ENCODE peak calls at places on chromosomes 16 and 17, in seven cellular contexts. Y is A549, Q is HCT116, V is HepG2, P is GM23338, Z is Panc1, D is SK-N-SH. I is an unnamed sample.

GRCh38 chr16:84326545-84326944 is 31.9 kb downstream of the WFDC1 start:
- DNase-seq in Y (no peak), Q (no peak), V (no peak), P (no peak), Z (no peak), D (no peak), I (no peak)

GRCh38 chr16:2483160-2483559 is 8.2 kb downstream of the TBC1D24 start:
- DNase-seq in Y (no peak), Q (no peak), V (no peak), P (no peak), Z (no peak), D (peak; percentile 78), I (no peak)

GRCh38 chr16:8583712-8584111 is 6.6 kb downstream of the TMEM114 start:
- DNase-seq in Y (no peak), Q (peak; percentile 43), V (no peak), P (peak; percentile 53), Z (no peak), D (no peak), I (no peak)

GRCh38 chr17:9219631-9220415 is 198.5 kb downstream of the NTN1 start:
- DNase-seq in Y (no peak), Q (no peak), V (no peak), P (no peak), Z (no peak), D (no peak), I (no peak)

GRCh38 chr16:87297918-87298631 is 19.1 kb downstream of the C16orf95 start:
- DNase-seq in Y (no peak), Q (no peak), V (peak; percentile 54), P (peak; percentile 92), Z (no peak), D (peak; percentile 73), I (no peak)

GRCh38 chr16:31386157-31386984 is 6.8 kb upstream of the ITGAD start:
- DNase-seq in Y (peak; percentile 49), Q (peak; percentile 54), V (no peak), P (peak; percentile 62), Z (peak; percentile 33), D (no peak), I (no peak)

GRCh38 chr17:67128700-67129099 is 84.3 kb downstream of the CACNG1 start:
- DNase-seq in Y (no peak), Q (no peak), V (no peak), P (no peak), Z (no peak), D (no peak), I (no peak)

GRCh38 chr16:53817117-53817516 is 113.2 kb downstream of the FTO start:
- DNase-seq in Y (peak; percentile 82), Q (peak; percentile 37), V (no peak), P (no peak), Z (peak; percentile 73), D (no peak), I (no peak)

GRCh38 chr17:31394544-31394943 is 3.1 kb downstream of the RAB11FIP4 start:
- DNase-seq in Y (peak; percentile 46), Q (no peak), V (peak; percentile 56), P (peak; percentile 87), Z (no peak), D (no peak), I (peak; percentile 39)

GRCh38 chr17:50210249-50211225 is 9.1 kb upstream of the COL1A1 start:
- DNase-seq in Y (peak; percentile 54), Q (no peak), V (peak; percentile 77), P (peak; percentile 72), Z (no peak), D (peak; percentile 75), I (no peak)

GRCh38 chr16:2428051-2428786 is 1.0 kb upstream of the CCNF start:
- DNase-seq in Y (peak; percentile 44), Q (no peak), V (no peak), P (peak; percentile 58), Z (no peak), D (peak; percentile 68), I (no peak)

GRCh38 chr17:1718362-1719165 is 5.9 kb upstream of the WDR81 start:
- DNase-seq in Y (no peak), Q (no peak), V (no peak), P (no peak), Z (no peak), D (no peak), I (no peak)

GRCh38 chr17:17237026-17237799 is at the start of gene FLCN:
- DNase-seq in Y (peak; percentile 91), Q (peak; percentile 81), V (peak; percentile 73), P (peak; percentile 84), Z (peak; percentile 70), D (peak; percentile 96), I (peak; percentile 52)

GRCh38 chr16:81553080-81553813 is 108.6 kb downstream of the CMIP start:
- DNase-seq in Y (no peak), Q (no peak), V (peak; percentile 91), P (no peak), Z (no peak), D (peak; percentile 48), I (no peak)

GRCh38 chr16:22353188-22353919 is 21.1 kb downstream of the CDR2 start:
- DNase-seq in Y (peak; percentile 54), Q (peak; percentile 19), V (peak; percentile 66), P (peak; percentile 52), Z (no peak), D (no peak), I (peak; percentile 67)

GRCh38 chr16:85448557-85449194 is 164.4 kb upstream of the GSE1 start:
- DNase-seq in Y (no peak), Q (no peak), V (peak; percentile 79), P (no peak), Z (no peak), D (peak; percentile 86), I (no peak)

GRCh38 chr17:59762022-59762825 is 54.8 kb downstream of the VMP1 start:
- DNase-seq in Y (peak; percentile 59), Q (peak; percentile 75), V (no peak), P (no peak), Z (no peak), D (no peak), I (no peak)

GRCh38 chr17:56679148-56679766 is 85.8 kb downstream of the NOG start:
- DNase-seq in Y (peak; percentile 23), Q (peak; percentile 15), V (peak; percentile 15), P (peak; percentile 73), Z (no peak), D (peak; percentile 68), I (peak; percentile 11)

GRCh38 chr16:58098207-58099096 is 30.7 kb downstream of the CFAP20 start:
- DNase-seq in Y (peak; percentile 21), Q (no peak), V (no peak), P (no peak), Z (no peak), D (no peak), I (no peak)

GRCh38 chr17:45129426-45129939 is 2.8 kb downstream of the PLCD3 start:
- DNase-seq in Y (peak; percentile 77), Q (no peak), V (peak; percentile 89), P (no peak), Z (no peak), D (no peak), I (no peak)

GRCh38 chr16:16080465-16081065 is 131.1 kb downstream of the ABCC1 start:
- DNase-seq in Y (no peak), Q (no peak), V (no peak), P (no peak), Z (no peak), D (no peak), I (no peak)

GRCh38 chr16:54647731-54648221 is 282.9 kb upstream of the IRX5 start:
- DNase-seq in Y (no peak), Q (no peak), V (no peak), P (no peak), Z (no peak), D (no peak), I (no peak)

GRCh38 chr16:48537275-48537674 is 72.7 kb downstream of the N4BP1 start:
- DNase-seq in Y (no peak), Q (no peak), V (no peak), P (no peak), Z (no peak), D (no peak), I (no peak)
- TF ChIP-seq REST in Y (no peak), Q (no peak), V (no peak), P (no peak), Z (no peak), D (no peak), I (no peak)

DNA sequence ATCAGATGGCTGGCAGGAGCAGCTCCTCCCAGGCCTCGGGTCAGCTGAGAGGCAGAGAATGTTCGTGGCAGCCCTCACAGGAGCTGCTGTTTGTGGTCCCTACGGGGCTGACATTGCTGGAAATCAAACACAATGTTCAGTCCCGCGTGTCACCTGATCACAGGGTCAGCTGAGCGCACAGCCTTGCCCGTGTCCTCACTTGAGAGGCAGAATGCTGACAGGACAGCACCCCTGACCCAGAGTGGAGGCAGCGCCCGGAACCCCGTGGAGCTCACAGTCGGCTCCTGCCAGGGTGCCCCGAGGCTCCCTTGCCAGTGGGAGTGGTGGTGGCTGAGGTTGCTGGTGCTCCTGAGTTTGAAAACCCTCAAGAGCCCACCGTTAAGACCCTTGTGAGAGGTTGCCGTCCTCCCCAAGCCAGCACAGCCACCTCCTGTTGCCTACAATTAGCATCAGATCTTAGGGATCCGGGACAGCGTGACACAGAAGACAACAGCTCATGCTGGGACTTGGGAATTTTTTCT is 3.6 kb upstream of the CHMP6 start:
- DNase-seq in Y (no peak), Q (no peak), V (peak; percentile 51), P (no peak), Z (no peak), D (peak; percentile 30), I (no peak)
- TF ChIP-seq REST in Y (no peak), Q (no peak), V (no peak), P (no peak), Z (no peak), D (no peak), I (no peak)

GRCh38 chr17:42183741-42184711 is 1.2 kb downstream of the HCRT start:
- DNase-seq in Y (peak; percentile 74), Q (peak; percentile 26), V (peak; percentile 70), P (peak; percentile 89), Z (no peak), D (peak; percentile 94), I (peak; percentile 75)
- TF ChIP-seq REST in Y (no peak), Q (no peak), V (no peak), P (no peak), Z (no peak), D (no peak), I (no peak)

GRCh38 chr17:37488009-37488604 is 1.6 kb upstream of the DUSP14 start:
- DNase-seq in Y (peak; percentile 98), Q (peak; percentile 65), V (peak; percentile 98), P (peak; percentile 72), Z (no peak), D (peak; percentile 30), I (peak; percentile 28)
- TF ChIP-seq REST in Y (no peak), Q (no peak), V (no peak), P (no peak), Z (no peak), D (no peak), I (no peak)

GRCh38 chr17:32783602-32784001 is 93.3 kb downstream of the MYO1D start:
- DNase-seq in Y (peak; percentile 69), Q (peak; percentile 39), V (peak; percentile 47), P (peak; percentile 84), Z (peak; percentile 36), D (peak; percentile 49), I (no peak)
- TF ChIP-seq REST in Y (no peak), Q (no peak), V (no peak), P (no peak), Z (no peak), D (no peak), I (no peak)

I was measured in HL-60.